ENCODE peak calls at places on chromosomes 12 and 14, in eight cellular contexts. J is stomach, H is upper lobe of right lung, Z is transverse colon, C is GM12878, S is fibroblast of pulmonary artery, P is colonic mucosa, N is tibial artery. R is an unnamed sample.

GRCh38 chr14:44108601-44109000 is 398.5 kb downstream of the FSCB start:
- DNase-seq in J (no peak), H (no peak), Z (no peak), C (no peak), S (peak), P (no peak), N (no peak), R (no peak)

GRCh38 chr14:98714604-98715003 is 557.4 kb downstream of the BCL11B start:
- DNase-seq in J (no peak), H (no peak), Z (no peak), C (no peak), S (no peak), P (no peak), N (no peak), R (no peak)

GRCh38 chr14:71856199-71856919 is 75.9 kb upstream of the RGS6 start:
- DNase-seq in J (no peak), H (no peak), Z (no peak), C (peak), S (peak), P (no peak), N (no peak), R (no peak)

GRCh38 chr12:48197967-48198618 is 5.0 kb downstream of the OR10AD1 start:
- DNase-seq in J (peak), H (peak), Z (peak), C (peak), S (peak), P (peak), N (peak), R (peak)

GRCh38 chr14:32307881-32308582 is 21.1 kb upstream of the AKAP6 start:
- DNase-seq in J (peak), H (no peak), Z (peak), C (no peak), S (no peak), P (peak), N (no peak), R (no peak)

GRCh38 chr14:37318938-37319337 is 121.2 kb downstream of the MIPOL1 start:
- DNase-seq in J (no peak), H (no peak), Z (no peak), C (no peak), S (no peak), P (no peak), N (no peak), R (no peak)

GRCh38 chr14:72544615-72545387 is 349.1 kb downstream of the DPF3 start:
- DNase-seq in J (no peak), H (no peak), Z (no peak), C (no peak), S (no peak), P (no peak), N (no peak), R (no peak)

GRCh38 chr12:34605955-34606748 is 583.9 kb downstream of the ALG10 start:
- DNase-seq in J (no peak), H (no peak), Z (no peak), C (no peak), S (no peak), P (no peak), N (no peak), R (no peak)

GRCh38 chr14:68612049-68612448 is 180.8 kb downstream of the ZFP36L1 start:
- DNase-seq in J (no peak), H (peak), Z (no peak), C (no peak), S (peak), P (no peak), N (no peak), R (no peak)

GRCh38 chr14:105945891-105946290 is 419.5 kb downstream of the TMEM121 start:
- DNase-seq in J (no peak), H (no peak), Z (no peak), C (no peak), S (no peak), P (no peak), N (no peak), R (no peak)

GRCh38 chr14:30849354-30849753 is 25.0 kb upstream of the COCH start:
- DNase-seq in J (no peak), H (no peak), Z (peak), C (peak), S (no peak), P (no peak), N (no peak), R (no peak)

GRCh38 chr14:22131749-22132476 is 457.1 kb downstream of the DAD1 start:
- DNase-seq in J (no peak), H (no peak), Z (peak), C (no peak), S (peak), P (peak), N (no peak), R (no peak)

GRCh38 chr14:34874386-34875030 is 652 bp downstream of the BAZ1A start:
- DNase-seq in J (peak), H (peak), Z (peak), C (no peak), S (peak), P (peak), N (peak), R (peak)
- TF ChIP-seq CTCF in J (no peak), H (no peak), Z (no peak), C (no peak), S (peak), P (no peak), N (no peak), R (no peak)

GRCh38 chr14:47993883-47994282 is 318.5 kb upstream of the MDGA2 start:
- DNase-seq in J (no peak), H (no peak), Z (no peak), C (no peak), S (no peak), P (no peak), N (no peak), R (no peak)
- TF ChIP-seq CTCF in J (no peak), H (no peak), Z (no peak), C (no peak), S (no peak), P (no peak), N (no peak), R (no peak)

DNA sequence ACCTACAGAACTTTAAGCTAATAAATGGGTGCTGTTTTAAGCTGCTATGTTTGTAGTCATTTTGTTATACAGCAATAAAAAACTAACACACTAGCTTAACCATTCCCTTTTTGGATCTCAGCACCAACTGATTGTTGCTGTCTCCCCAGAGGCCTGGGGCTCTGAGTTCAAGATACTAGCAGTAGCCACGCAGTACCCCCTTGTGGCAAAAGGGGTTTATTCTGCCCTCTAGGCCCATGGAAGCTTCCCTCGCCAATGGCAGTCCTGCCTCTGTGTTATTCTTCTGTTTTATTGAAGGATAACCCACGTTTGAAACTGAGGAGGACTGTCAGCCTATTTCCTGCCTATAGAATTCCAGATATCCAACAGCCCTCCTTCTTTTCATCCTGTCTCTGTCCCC is 455.3 kb upstream of the ATP2B1 start:
- DNase-seq in J (no peak), H (no peak), Z (no peak), C (no peak), S (no peak), P (no peak), N (no peak), R (no peak)
- TF ChIP-seq CTCF in J (no peak), H (no peak), Z (no peak), C (no peak), S (no peak), P (no peak), N (no peak), R (no peak)

DNA sequence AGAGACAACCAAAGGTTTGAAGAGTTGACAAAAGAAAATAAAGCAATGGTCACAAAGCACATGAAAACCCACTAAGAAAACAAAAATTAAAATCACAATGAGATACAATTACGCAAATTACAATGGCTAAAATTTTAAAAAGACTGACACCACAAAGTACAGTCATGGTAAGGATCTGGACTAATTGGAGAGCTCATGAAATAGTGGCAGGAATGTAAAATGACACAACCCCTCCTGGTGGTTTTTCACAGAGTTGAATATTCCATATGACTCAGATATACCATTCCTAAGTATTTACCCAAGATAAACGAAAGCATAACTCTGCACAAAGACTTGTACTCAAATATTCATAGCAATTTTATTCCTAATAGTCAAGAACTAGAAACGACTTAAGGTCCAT is 65.9 kb downstream of the NOVA1 start:
- DNase-seq in J (no peak), H (no peak), Z (no peak), C (no peak), S (peak), P (no peak), N (no peak), R (no peak)
- TF ChIP-seq CTCF in J (no peak), H (no peak), Z (no peak), C (no peak), S (peak), P (no peak), N (no peak), R (no peak)

GRCh38 chr12:116202940-116203339 is 74.6 kb downstream of the MED13L start:
- DNase-seq in J (no peak), H (no peak), Z (no peak), C (no peak), S (no peak), P (no peak), N (no peak), R (no peak)
- TF ChIP-seq CTCF in J (no peak), H (no peak), Z (peak), C (no peak), S (peak), P (no peak), N (no peak), R (peak)

R was measured in uterus.